ENCODE peak calls at places on chromosomes 16 and 17, in ten cellular contexts. One of them, this sample, is unnamed.
A peak's percentile ranks its signal among the peaks of the same experiment; 100 is the strongest.

GRCh38 chr17:80774643-80775281 is 216.9 kb upstream of the CHMP6 start:
- DNase-seq in GM23248: no peak
- DNase-seq in endodermal cell: no peak
- DNase-seq in PC-9: no peak
- DNase-seq in fibroblast of lung: no peak
- DNase-seq in osteocyte: no peak
- DNase-seq in transverse colon: no peak
- DNase-seq in GM04504: no peak
- DNase-seq in GF-D8: peak; percentile 75
- DNase-seq in AG20443: no peak
- DNase-seq in this sample: no peak

GRCh38 chr16:73956592-73957495 is 339.8 kb upstream of the PSMD7 start:
- DNase-seq in AG20443: peak; percentile 72
- DNase-seq in endodermal cell: peak; percentile 83
- DNase-seq in GM23248: peak; percentile 80
- DNase-seq in PC-9: peak; percentile 35
- DNase-seq in GF-D8: peak; percentile 9
- DNase-seq in fibroblast of lung: peak; percentile 29
- DNase-seq in osteocyte: no peak
- DNase-seq in transverse colon: peak; percentile 69
- DNase-seq in GM04504: peak; percentile 27
- DNase-seq in this sample: peak; percentile 66

GRCh38 chr17:30831257-30831656 is 509 bp upstream of the ATAD5 start:
- DNase-seq in PC-9: no peak
- DNase-seq in fibroblast of lung: peak; percentile 20
- DNase-seq in transverse colon: no peak
- DNase-seq in GM23248: peak; percentile 46
- DNase-seq in endodermal cell: peak; percentile 79
- DNase-seq in AG20443: peak; percentile 20
- DNase-seq in osteocyte: no peak
- DNase-seq in GM04504: no peak
- DNase-seq in GF-D8: no peak
- DNase-seq in this sample: peak; percentile 8

GRCh38 chr17:41520821-41521521 is 2.3 kb upstream of the KRT15 start:
- DNase-seq in endodermal cell: no peak
- DNase-seq in fibroblast of lung: peak; percentile 36
- DNase-seq in GM04504: no peak
- DNase-seq in osteocyte: no peak
- DNase-seq in GM23248: no peak
- DNase-seq in PC-9: peak; percentile 80
- DNase-seq in GF-D8: no peak
- DNase-seq in AG20443: no peak
- DNase-seq in transverse colon: peak; percentile 79
- DNase-seq in this sample: no peak

GRCh38 chr16:89944773-89945172 is 3.8 kb upstream of the DEF8 start:
- DNase-seq in fibroblast of lung: no peak
- DNase-seq in GM04504: no peak
- DNase-seq in AG20443: no peak
- DNase-seq in GM23248: no peak
- DNase-seq in GF-D8: no peak
- DNase-seq in PC-9: no peak
- DNase-seq in transverse colon: no peak
- DNase-seq in endodermal cell: no peak
- DNase-seq in osteocyte: no peak
- DNase-seq in this sample: no peak

GRCh38 chr17:65564793-65565192 is 3.3 kb upstream of the AXIN2 start:
- DNase-seq in GF-D8: no peak
- DNase-seq in AG20443: no peak
- DNase-seq in GM23248: no peak
- DNase-seq in fibroblast of lung: peak; percentile 42
- DNase-seq in GM04504: no peak
- DNase-seq in endodermal cell: no peak
- DNase-seq in PC-9: no peak
- DNase-seq in transverse colon: no peak
- DNase-seq in osteocyte: no peak
- DNase-seq in this sample: no peak

GRCh38 chr16:75264531-75264998 is 13.1 kb upstream of the BCAR1 start:
- DNase-seq in GM04504: no peak
- DNase-seq in PC-9: no peak
- DNase-seq in GM23248: peak; percentile 69
- DNase-seq in fibroblast of lung: no peak
- DNase-seq in GF-D8: no peak
- DNase-seq in osteocyte: no peak
- DNase-seq in AG20443: no peak
- DNase-seq in transverse colon: no peak
- DNase-seq in endodermal cell: no peak
- DNase-seq in this sample: peak; percentile 33

GRCh38 chr16:69311533-69312388 is 611 bp downstream of the VPS4A start:
- DNase-seq in GF-D8: no peak
- DNase-seq in endodermal cell: peak; percentile 89
- DNase-seq in PC-9: peak; percentile 42
- DNase-seq in GM04504: no peak
- DNase-seq in transverse colon: peak; percentile 46
- DNase-seq in AG20443: peak; percentile 69
- DNase-seq in osteocyte: no peak
- DNase-seq in fibroblast of lung: peak; percentile 28
- DNase-seq in GM23248: peak; percentile 71
- DNase-seq in this sample: peak; percentile 28

GRCh38 chr17:66580178-66580577 is 254.7 kb upstream of the CACNG5 start:
- DNase-seq in endodermal cell: peak; percentile 71
- DNase-seq in fibroblast of lung: peak; percentile 58
- DNase-seq in GM04504: no peak
- DNase-seq in PC-9: peak; percentile 25
- DNase-seq in GM23248: no peak
- DNase-seq in AG20443: no peak
- DNase-seq in transverse colon: peak; percentile 30
- DNase-seq in osteocyte: peak; percentile 85
- DNase-seq in GF-D8: no peak
- DNase-seq in this sample: peak; percentile 18

GRCh38 chr17:15510361-15510760 is 42.9 kb upstream of the CDRT4 start:
- DNase-seq in PC-9: peak; percentile 4
- DNase-seq in osteocyte: peak; percentile 1
- DNase-seq in AG20443: peak; percentile 69
- DNase-seq in transverse colon: no peak
- DNase-seq in endodermal cell: no peak
- DNase-seq in fibroblast of lung: peak; percentile 88
- DNase-seq in GF-D8: no peak
- DNase-seq in GM23248: peak; percentile 88
- DNase-seq in GM04504: peak; percentile 63
- DNase-seq in this sample: peak; percentile 82

GRCh38 chr17:68391561-68392268 is 65.6 kb downstream of the WIPI1 start:
- DNase-seq in fibroblast of lung: no peak
- DNase-seq in transverse colon: no peak
- DNase-seq in GF-D8: no peak
- DNase-seq in PC-9: no peak
- DNase-seq in GM23248: peak; percentile 38
- DNase-seq in AG20443: peak; percentile 31
- DNase-seq in endodermal cell: peak; percentile 34
- DNase-seq in GM04504: no peak
- DNase-seq in osteocyte: peak; percentile 70
- DNase-seq in this sample: peak; percentile 38

GRCh38 chr16:10156111-10156510 is 26.1 kb downstream of the GRIN2A start:
- DNase-seq in endodermal cell: no peak
- DNase-seq in GM23248: no peak
- DNase-seq in osteocyte: no peak
- DNase-seq in GF-D8: no peak
- DNase-seq in fibroblast of lung: peak; percentile 53
- DNase-seq in PC-9: no peak
- DNase-seq in transverse colon: no peak
- DNase-seq in AG20443: peak; percentile 18
- DNase-seq in GM04504: peak; percentile 55
- DNase-seq in this sample: peak; percentile 86

GRCh38 chr16:10812352-10813122 is 6.1 kb downstream of the TVP23A start:
- DNase-seq in GM04504: no peak
- DNase-seq in AG20443: no peak
- DNase-seq in GM23248: no peak
- DNase-seq in endodermal cell: no peak
- DNase-seq in fibroblast of lung: no peak
- DNase-seq in PC-9: no peak
- DNase-seq in osteocyte: no peak
- DNase-seq in transverse colon: no peak
- DNase-seq in GF-D8: no peak
- DNase-seq in this sample: no peak